ENCODE peak calls at places on chromosome 21, in eight cellular contexts. One of them, this sample, is unnamed.
A peak's percentile ranks its signal among the peaks of the same experiment; 100 is the strongest.

GRCh38 chr21:15943009-15943666 is 213.4 kb downstream of the USP25 start:
- DNase-seq in ovary: no peak
- DNase-seq in body of pancreas: no peak
- DNase-seq in uterus: no peak
- DNase-seq in tibial artery: no peak
- DNase-seq in hepatocyte: no peak
- DNase-seq in endothelial cell of umbilical vein: peak; percentile 49
- DNase-seq in psoas muscle: no peak
- DNase-seq in this sample: no peak

GRCh38 chr21:15654171-15654570 is 75.6 kb upstream of the USP25 start:
- DNase-seq in ovary: no peak
- DNase-seq in body of pancreas: no peak
- DNase-seq in uterus: no peak
- DNase-seq in tibial artery: no peak
- DNase-seq in hepatocyte: no peak
- DNase-seq in endothelial cell of umbilical vein: no peak
- DNase-seq in psoas muscle: no peak
- DNase-seq in this sample: no peak

GRCh38 chr21:37582613-37583012 is 216.0 kb downstream of the DYRK1A start:
- DNase-seq in ovary: peak; percentile 15
- DNase-seq in body of pancreas: peak; percentile 53
- DNase-seq in uterus: peak; percentile 27
- DNase-seq in tibial artery: no peak
- DNase-seq in hepatocyte: peak; percentile 54
- DNase-seq in endothelial cell of umbilical vein: peak; percentile 69
- DNase-seq in psoas muscle: no peak
- DNase-seq in this sample: peak; percentile 62

GRCh38 chr21:40179167-40179566 is 311.9 kb downstream of the PCP4 start:
- DNase-seq in ovary: no peak
- DNase-seq in body of pancreas: peak; percentile 15
- DNase-seq in uterus: no peak
- DNase-seq in tibial artery: no peak
- DNase-seq in hepatocyte: no peak
- DNase-seq in endothelial cell of umbilical vein: no peak
- DNase-seq in psoas muscle: no peak
- DNase-seq in this sample: peak; percentile 16

GRCh38 chr21:29777155-29777554 is 162.6 kb downstream of the GRIK1 start:
- DNase-seq in ovary: no peak
- DNase-seq in body of pancreas: no peak
- DNase-seq in uterus: no peak
- DNase-seq in tibial artery: no peak
- DNase-seq in hepatocyte: no peak
- DNase-seq in endothelial cell of umbilical vein: no peak
- DNase-seq in psoas muscle: no peak
- DNase-seq in this sample: no peak

GRCh38 chr21:26674324-26674723 is 101.2 kb upstream of the CYYR1 start:
- DNase-seq in ovary: no peak
- DNase-seq in body of pancreas: no peak
- DNase-seq in uterus: no peak
- DNase-seq in tibial artery: no peak
- DNase-seq in hepatocyte: no peak
- DNase-seq in endothelial cell of umbilical vein: no peak
- DNase-seq in psoas muscle: no peak
- DNase-seq in this sample: no peak

GRCh38 chr21:27813750-27814149 is 846.9 kb upstream of the ADAMTS5 start:
- DNase-seq in ovary: no peak
- DNase-seq in body of pancreas: no peak
- DNase-seq in uterus: no peak
- DNase-seq in tibial artery: no peak
- DNase-seq in hepatocyte: no peak
- DNase-seq in endothelial cell of umbilical vein: no peak
- DNase-seq in psoas muscle: no peak
- DNase-seq in this sample: no peak

GRCh38 chr21:38879912-38880577 is 74.3 kb downstream of the ETS2 start:
- DNase-seq in ovary: no peak
- DNase-seq in body of pancreas: no peak
- DNase-seq in uterus: no peak
- DNase-seq in tibial artery: no peak
- DNase-seq in hepatocyte: no peak
- DNase-seq in endothelial cell of umbilical vein: no peak
- DNase-seq in psoas muscle: no peak
- DNase-seq in this sample: no peak

DNA sequence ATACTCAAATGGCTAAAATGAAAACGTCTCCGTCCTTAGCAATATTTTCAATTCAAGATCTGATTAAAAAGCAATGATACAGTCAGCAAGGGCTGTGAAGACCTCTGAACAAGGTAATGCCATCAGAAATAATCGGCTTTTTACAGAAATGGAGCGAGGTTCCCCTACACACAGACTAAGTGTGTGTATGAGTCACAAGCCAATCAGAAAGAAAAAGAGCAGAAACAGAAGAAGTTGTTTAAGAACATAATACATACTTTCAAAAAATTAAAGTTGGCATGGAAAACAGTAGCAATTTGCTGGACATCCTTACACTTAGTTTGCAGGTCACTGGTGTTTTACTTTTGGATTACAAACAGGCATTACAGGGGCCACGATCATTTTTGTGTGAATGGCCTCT is 349.9 kb upstream of the RUNX1 start:
- DNase-seq in ovary: no peak
- DNase-seq in body of pancreas: no peak
- DNase-seq in uterus: no peak
- DNase-seq in tibial artery: no peak
- DNase-seq in hepatocyte: no peak
- DNase-seq in endothelial cell of umbilical vein: no peak
- DNase-seq in psoas muscle: no peak
- DNase-seq in this sample: no peak
- H3K27ac ChIP-seq in ovary: no peak overlapping the region
- H3K27ac ChIP-seq in body of pancreas: no peak overlapping the region
- H3K27ac ChIP-seq in uterus: no peak overlapping the region
- H3K27ac ChIP-seq in tibial artery: no peak overlapping the region
- H3K27ac ChIP-seq in hepatocyte: peak overlapping the region; percentile 53
- H3K27ac ChIP-seq in endothelial cell of umbilical vein: no peak overlapping the region
- H3K27ac ChIP-seq in psoas muscle: no peak overlapping the region
- H3K27ac ChIP-seq in this sample: no peak overlapping the region

GRCh38 chr21:32611471-32611997 is 643 bp downstream of the CFAP298 start:
- DNase-seq in ovary: no peak
- DNase-seq in body of pancreas: peak; percentile 11
- DNase-seq in uterus: no peak
- DNase-seq in tibial artery: no peak
- DNase-seq in hepatocyte: peak; percentile 39
- DNase-seq in endothelial cell of umbilical vein: peak; percentile 39
- DNase-seq in psoas muscle: no peak
- DNase-seq in this sample: no peak
- H3K4me1 ChIP-seq in ovary: peaks cover 4% of the 10 kb centered on the region
- H3K4me1 ChIP-seq in body of pancreas: peaks cover 18% of the 10 kb centered on the region
- H3K4me1 ChIP-seq in uterus: peaks cover 5% of the 10 kb centered on the region
- H3K4me1 ChIP-seq in tibial artery: peaks cover 9% of the 10 kb centered on the region
- H3K4me1 ChIP-seq in hepatocyte: peaks cover 13% of the 10 kb centered on the region
- H3K4me1 ChIP-seq in endothelial cell of umbilical vein: peaks cover 10% of the 10 kb centered on the region
- H3K4me1 ChIP-seq in psoas muscle: peaks cover 4% of the 10 kb centered on the region
- H3K4me1 ChIP-seq in this sample: peaks cover 14% of the 10 kb centered on the region

DNA sequence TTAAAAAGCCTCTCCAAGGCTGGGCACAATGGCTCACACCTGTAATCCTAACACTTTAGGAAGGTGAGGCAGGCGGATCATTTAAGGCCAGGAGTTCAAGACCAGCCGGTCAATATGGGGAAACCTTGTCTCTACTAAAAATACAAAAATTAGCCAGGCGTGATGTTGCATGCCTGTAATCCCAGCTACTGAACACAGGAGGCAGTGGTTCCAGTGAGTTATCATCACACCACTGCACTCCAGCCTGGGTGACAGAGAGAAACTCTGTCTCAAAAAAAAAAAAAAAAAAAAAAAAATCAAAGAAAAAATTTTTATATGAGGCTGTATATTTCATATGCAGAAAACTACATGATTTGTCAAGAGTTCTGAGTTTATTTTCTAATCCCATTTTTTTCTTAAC is 1107.1 kb upstream of the TMPRSS15 start:
- DNase-seq in ovary: no peak
- DNase-seq in body of pancreas: no peak
- DNase-seq in uterus: no peak
- DNase-seq in tibial artery: no peak
- DNase-seq in hepatocyte: no peak
- DNase-seq in endothelial cell of umbilical vein: no peak
- DNase-seq in psoas muscle: no peak
- DNase-seq in this sample: no peak
- H3K4me3 ChIP-seq in ovary: no peak overlapping the region
- H3K4me3 ChIP-seq in body of pancreas: no peak overlapping the region
- H3K4me3 ChIP-seq in uterus: no peak overlapping the region
- H3K4me3 ChIP-seq in tibial artery: no peak overlapping the region
- H3K4me3 ChIP-seq in hepatocyte: no peak overlapping the region
- H3K4me3 ChIP-seq in endothelial cell of umbilical vein: no peak overlapping the region
- H3K4me3 ChIP-seq in psoas muscle: no peak overlapping the region
- H3K4me3 ChIP-seq in this sample: no peak overlapping the region

DNA sequence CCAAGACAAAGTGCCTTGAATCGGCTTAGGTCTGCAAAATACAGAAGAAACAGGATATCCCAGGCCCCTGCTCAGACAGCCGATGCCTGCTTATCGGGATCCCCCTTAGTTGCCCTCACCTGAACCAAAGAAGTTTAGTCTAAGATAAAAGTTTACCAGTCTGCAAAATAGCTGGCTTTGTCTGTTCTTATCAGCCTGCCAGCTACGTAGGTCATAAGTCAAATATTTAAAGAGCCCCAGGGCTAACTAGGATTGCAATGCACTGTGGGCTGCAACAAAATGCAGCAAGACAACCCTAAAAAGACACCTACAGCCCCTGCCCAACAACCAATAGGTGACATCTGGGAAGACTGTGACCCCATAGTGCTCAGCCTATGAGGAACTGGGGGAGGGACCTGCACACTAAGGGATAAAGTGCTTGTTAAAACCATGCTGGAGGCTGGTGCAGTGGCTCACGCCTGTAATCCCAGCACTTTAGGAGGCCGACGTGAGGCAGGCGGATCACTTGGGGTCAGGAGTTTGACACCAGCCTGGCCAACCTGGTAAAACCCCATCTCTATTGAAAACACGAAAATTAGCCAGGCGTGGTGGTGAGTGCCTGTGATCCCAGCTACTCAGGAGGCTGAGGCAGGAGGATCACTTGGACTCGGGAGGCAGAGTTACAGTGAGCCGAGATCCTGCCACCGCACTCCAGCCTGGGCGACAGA is 27.4 kb downstream of the LRRC3 start:
- DNase-seq in ovary: no peak
- DNase-seq in body of pancreas: peak; percentile 19
- DNase-seq in uterus: no peak
- DNase-seq in tibial artery: no peak
- DNase-seq in hepatocyte: peak; percentile 61
- DNase-seq in endothelial cell of umbilical vein: no peak
- DNase-seq in psoas muscle: no peak
- DNase-seq in this sample: no peak
- H3K27ac ChIP-seq in ovary: no peak overlapping the region
- H3K27ac ChIP-seq in body of pancreas: no peak overlapping the region
- H3K27ac ChIP-seq in uterus: no peak overlapping the region
- H3K27ac ChIP-seq in tibial artery: no peak overlapping the region
- H3K27ac ChIP-seq in hepatocyte: peak overlapping the region; percentile 30
- H3K27ac ChIP-seq in endothelial cell of umbilical vein: no peak overlapping the region
- H3K27ac ChIP-seq in psoas muscle: no peak overlapping the region
- H3K27ac ChIP-seq in this sample: no peak overlapping the region

GRCh38 chr21:34914239-34914638 is 134.9 kb downstream of the RUNX1 start:
- DNase-seq in ovary: no peak
- DNase-seq in body of pancreas: no peak
- DNase-seq in uterus: no peak
- DNase-seq in tibial artery: no peak
- DNase-seq in hepatocyte: no peak
- DNase-seq in endothelial cell of umbilical vein: no peak
- DNase-seq in psoas muscle: no peak
- DNase-seq in this sample: no peak
- H3K4me1 ChIP-seq in ovary: peaks cover 3% of the 10 kb centered on the region
- H3K4me1 ChIP-seq in body of pancreas: no peaks in the 10 kb centered on the region
- H3K4me1 ChIP-seq in uterus: no peaks in the 10 kb centered on the region
- H3K4me1 ChIP-seq in tibial artery: no peaks in the 10 kb centered on the region
- H3K4me1 ChIP-seq in hepatocyte: peaks cover 16% of the 10 kb centered on the region
- H3K4me1 ChIP-seq in endothelial cell of umbilical vein: no peaks in the 10 kb centered on the region
- H3K4me1 ChIP-seq in psoas muscle: no peaks in the 10 kb centered on the region
- H3K4me1 ChIP-seq in this sample: no peaks in the 10 kb centered on the region

GRCh38 chr21:41317458-41317857 is 857 bp downstream of the FAM3B start:
- DNase-seq in ovary: no peak
- DNase-seq in body of pancreas: peak; percentile 50
- DNase-seq in uterus: no peak
- DNase-seq in tibial artery: no peak
- DNase-seq in hepatocyte: no peak
- DNase-seq in endothelial cell of umbilical vein: no peak
- DNase-seq in psoas muscle: no peak
- DNase-seq in this sample: no peak
- H3K4me3 ChIP-seq in ovary: no peak overlapping the region
- H3K4me3 ChIP-seq in body of pancreas: peak overlapping the region; percentile 53
- H3K4me3 ChIP-seq in uterus: no peak overlapping the region
- H3K4me3 ChIP-seq in tibial artery: no peak overlapping the region
- H3K4me3 ChIP-seq in hepatocyte: no peak overlapping the region
- H3K4me3 ChIP-seq in endothelial cell of umbilical vein: no peak overlapping the region
- H3K4me3 ChIP-seq in psoas muscle: no peak overlapping the region
- H3K4me3 ChIP-seq in this sample: no peak overlapping the region

DNA sequence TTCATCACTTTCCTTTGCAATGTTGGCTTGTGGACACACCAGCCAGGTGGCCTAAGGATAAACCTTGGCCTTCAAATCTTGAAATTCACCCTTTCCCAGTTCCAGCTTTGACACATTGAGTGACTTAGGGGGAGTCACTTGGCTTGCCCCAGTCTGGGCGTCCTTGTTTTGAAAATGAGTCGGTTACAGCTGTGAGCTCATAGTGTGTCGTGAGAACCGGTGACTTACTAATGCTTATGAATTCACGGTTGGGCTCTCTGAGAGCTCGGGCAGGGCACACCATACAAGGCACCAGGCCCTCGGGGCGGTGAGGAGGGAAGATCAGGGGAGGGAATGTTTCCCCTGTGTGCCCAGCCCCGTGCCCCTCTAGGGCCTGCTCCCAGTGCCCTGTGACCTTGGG is 126.9 kb upstream of the TMPRSS2 start:
- DNase-seq in ovary: no peak
- DNase-seq in body of pancreas: no peak
- DNase-seq in uterus: no peak
- DNase-seq in tibial artery: no peak
- DNase-seq in hepatocyte: no peak
- DNase-seq in endothelial cell of umbilical vein: no peak
- DNase-seq in psoas muscle: no peak
- DNase-seq in this sample: no peak
- H3K27ac ChIP-seq in ovary: no peak overlapping the region
- H3K27ac ChIP-seq in body of pancreas: no peak overlapping the region
- H3K27ac ChIP-seq in uterus: no peak overlapping the region
- H3K27ac ChIP-seq in tibial artery: no peak overlapping the region
- H3K27ac ChIP-seq in hepatocyte: peak overlapping the region; percentile 87
- H3K27ac ChIP-seq in endothelial cell of umbilical vein: no peak overlapping the region
- H3K27ac ChIP-seq in psoas muscle: no peak overlapping the region
- H3K27ac ChIP-seq in this sample: no peak overlapping the region

This sample was measured in adrenal gland.